ENCODE peak calls at places on chromosomes 12 and 14, in seven cellular contexts. K, I, Y, Q, M, W and R are unnamed samples.

GRCh38 chr14:81728447-81728846 is 194.8 kb upstream of the SEL1L start:
- DNase-seq in K (no peak), I (no peak), Y (no peak), Q (no peak), M (no peak), W (no peak), R (no peak)

GRCh38 chr14:41825622-41826021 is 218.9 kb downstream of the LRFN5 start:
- DNase-seq in K (no peak), I (no peak), Y (no peak), Q (no peak), M (no peak), W (no peak), R (no peak)

GRCh38 chr14:100979780-100980179 is 76.3 kb upstream of the RTL1 start:
- DNase-seq in K (no peak), I (no peak), Y (no peak), Q (no peak), M (no peak), W (no peak), R (no peak)

GRCh38 chr14:61466249-61466904 is 145.0 kb downstream of the PRKCH start:
- DNase-seq in K (peak; percentile 74), I (no peak), Y (no peak), Q (peak; percentile 69), M (no peak), W (no peak), R (no peak)

GRCh38 chr12:117587646-117588287 is 226.3 kb upstream of the NOS1 start:
- DNase-seq in K (peak; percentile 89), I (peak; percentile 29), Y (peak; percentile 61), Q (peak; percentile 15), M (no peak), W (peak; percentile 80), R (peak; percentile 35)

GRCh38 chr12:47547077-47547476 is 158.8 kb downstream of the RPAP3 start:
- DNase-seq in K (no peak), I (no peak), Y (no peak), Q (no peak), M (no peak), W (no peak), R (no peak)

GRCh38 chr14:96164861-96165490 is 39.7 kb upstream of the BDKRB2 start:
- DNase-seq in K (no peak), I (no peak), Y (no peak), Q (no peak), M (no peak), W (no peak), R (no peak)

GRCh38 chr12:51528852-51529545 is 62.0 kb upstream of the SCN8A start:
- DNase-seq in K (no peak), I (no peak), Y (no peak), Q (no peak), M (no peak), W (no peak), R (no peak)

GRCh38 chr12:25054783-25055144 is 105.9 kb upstream of the BCAT1 start:
- DNase-seq in K (no peak), I (no peak), Y (no peak), Q (no peak), M (no peak), W (no peak), R (no peak)

GRCh38 chr12:54189198-54189539 is 384 bp upstream of the SMUG1 start:
- DNase-seq in K (no peak), I (no peak), Y (no peak), Q (no peak), M (no peak), W (no peak), R (no peak)

GRCh38 chr14:96934961-96935360 is 137.8 kb downstream of the VRK1 start:
- DNase-seq in K (no peak), I (no peak), Y (no peak), Q (no peak), M (no peak), W (no peak), R (no peak)

GRCh38 chr14:60856113-60856512 is 121.6 kb downstream of the MNAT1 start:
- DNase-seq in K (no peak), I (no peak), Y (no peak), Q (no peak), M (no peak), W (no peak), R (no peak)

GRCh38 chr12:49288922-49289555 is 5.9 kb upstream of the PRPH start:
- DNase-seq in K (no peak), I (no peak), Y (no peak), Q (no peak), M (no peak), W (no peak), R (no peak)

GRCh38 chr12:11769723-11770514 is 120.4 kb downstream of the ETV6 start:
- DNase-seq in K (no peak), I (no peak), Y (no peak), Q (no peak), M (no peak), W (no peak), R (no peak)

GRCh38 chr12:52007982-52008510 is 1.3 kb downstream of the TAMALIN start:
- DNase-seq in K (no peak), I (no peak), Y (no peak), Q (no peak), M (no peak), W (no peak), R (no peak)

GRCh38 chr12:480831-481230 is 21.1 kb downstream of the B4GALNT3 start:
- DNase-seq in K (no peak), I (no peak), Y (no peak), Q (no peak), M (no peak), W (no peak), R (no peak)

GRCh38 chr14:90398315-90398811 is 1.5 kb downstream of the CALM1 start:
- DNase-seq in K (peak; percentile 54), I (no peak), Y (peak; percentile 79), Q (no peak), M (no peak), W (no peak), R (peak; percentile 28)

GRCh38 chr12:11580125-11580751 is 69.2 kb upstream of the ETV6 start:
- DNase-seq in K (no peak), I (no peak), Y (no peak), Q (no peak), M (peak; percentile 71), W (no peak), R (no peak)

DNA sequence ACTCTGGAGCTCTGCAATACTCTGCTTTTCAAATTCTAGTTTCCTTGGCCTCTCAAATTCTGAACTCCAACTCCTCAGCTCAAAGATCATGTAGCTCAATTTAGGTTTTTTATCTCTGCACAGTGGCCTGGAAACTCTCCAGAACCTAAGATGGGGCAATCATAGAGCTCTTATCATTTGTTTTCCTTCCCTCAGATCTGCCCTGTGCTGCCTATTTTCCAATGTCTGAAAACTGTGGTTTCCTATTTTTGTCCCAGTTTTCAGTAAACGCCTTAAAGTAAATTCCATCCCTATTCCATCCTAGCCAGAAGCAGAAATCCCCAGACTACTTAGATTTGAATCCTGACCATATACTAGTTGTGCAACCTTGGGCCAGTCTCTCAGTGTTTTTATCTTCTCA is 73.2 kb downstream of the CEP83 start:
- DNase-seq in K (no peak), I (no peak), Y (no peak), Q (peak; percentile 47), M (no peak), W (no peak), R (no peak)
- TF ChIP-seq TAF1 in K (no peak), I (no peak), Y (no peak), Q (no peak), M (no peak), W (no peak), R (no peak)

DNA sequence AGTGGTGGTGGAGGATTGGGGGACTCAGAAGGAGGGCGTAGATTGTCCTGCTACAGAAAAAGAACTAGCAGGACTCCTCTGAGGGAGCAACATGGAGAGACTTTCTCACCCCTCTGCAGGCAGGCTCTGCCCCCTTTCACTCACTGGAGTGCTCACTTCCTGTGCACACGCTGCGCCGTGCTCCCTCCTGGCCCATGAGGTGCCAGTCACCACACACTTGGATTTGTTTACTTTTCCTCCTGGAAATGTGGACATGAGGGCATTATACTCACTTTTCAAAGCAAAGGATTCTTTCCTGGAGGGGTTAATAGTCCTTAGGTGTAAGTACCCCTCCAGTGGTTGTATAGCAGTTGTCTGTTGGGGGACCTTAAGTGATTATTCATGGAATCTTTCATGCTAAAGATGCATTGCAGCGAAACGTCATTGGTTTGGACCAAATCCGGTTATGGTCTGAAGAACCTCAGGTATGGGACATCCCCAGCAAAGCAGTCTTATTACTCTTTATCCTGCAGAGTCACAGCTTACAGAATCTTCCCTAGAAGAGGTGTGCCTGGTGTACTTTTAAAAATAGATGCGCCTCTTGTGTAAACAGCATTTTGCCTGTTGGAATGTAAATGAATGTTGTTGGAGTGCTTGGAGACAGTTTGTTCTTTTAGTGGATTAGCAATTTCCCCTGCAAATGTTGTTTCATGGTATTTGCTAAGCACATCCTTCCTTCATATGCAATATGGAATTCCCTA is 242.7 kb downstream of the ZFP36L1 start:
- DNase-seq in K (peak; percentile 41), I (no peak), Y (no peak), Q (no peak), M (no peak), W (no peak), R (no peak)
- TF ChIP-seq POLR2AphosphoS5 in K (no peak), I (no peak), Y (no peak), Q (no peak), M (no peak), W (no peak), R (no peak)

DNA sequence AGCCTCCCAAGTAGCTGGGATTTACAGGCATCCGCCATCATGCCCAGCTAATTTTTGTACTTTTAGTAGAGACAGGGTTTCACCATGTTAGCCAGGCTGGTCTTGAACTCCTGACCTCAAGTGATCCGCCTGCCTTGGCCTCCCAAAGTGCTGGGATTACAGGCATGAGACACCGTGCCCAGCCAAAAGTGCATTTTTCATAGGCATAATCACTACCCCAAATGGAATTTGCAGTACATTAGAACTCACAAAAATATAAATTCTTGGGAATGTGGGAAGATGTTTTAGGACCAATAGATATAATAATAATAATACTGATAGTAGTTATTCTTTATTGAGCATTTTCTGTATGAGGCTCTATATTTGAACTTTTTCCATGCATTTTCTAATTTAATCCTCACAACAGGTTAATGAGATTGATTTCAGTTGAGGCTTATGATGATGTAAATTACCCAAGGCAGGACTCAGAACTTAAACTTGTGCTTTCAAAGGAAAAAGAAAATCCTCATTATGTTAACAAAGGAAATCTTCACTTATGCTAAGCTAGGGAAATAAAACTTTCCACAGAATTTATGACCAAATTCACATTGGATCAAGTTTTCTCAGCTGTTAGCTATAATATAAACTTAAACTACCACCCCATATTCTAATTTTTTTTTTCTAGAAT is 121.6 kb downstream of the SRGAP1 start:
- DNase-seq in K (no peak), I (no peak), Y (no peak), Q (no peak), M (no peak), W (no peak), R (no peak)
- TF ChIP-seq TAF1 in K (no peak), I (no peak), Y (no peak), Q (no peak), M (no peak), W (no peak), R (no peak)

GRCh38 chr14:104786091-104786586 is 9.4 kb downstream of the AKT1 start:
- DNase-seq in K (no peak), I (no peak), Y (no peak), Q (no peak), M (no peak), W (no peak), R (no peak)
- TF ChIP-seq POLR2AphosphoS5 in K (no peak), I (no peak), Y (no peak), Q (no peak), M (no peak), W (no peak), R (no peak)